ENCODE peak calls at places on chromosome 3, in eight cellular contexts. M is NCI-H2107; D is activated CD8-positive, alpha-beta T cell treated with anti-CD3 and anti-CD28 coated beads for 36 hours; H is B cell; N is Right ventricle myocardium superior; Q is GM13976; Y is fibroblast of lung; T is AG04450. X is an unnamed sample.
A peak's percentile ranks its signal among the peaks of the same experiment; 100 is the strongest.

GRCh38 chr3:184005981-184006507 is 11.6 kb downstream of the ABCC5 start:
- DNase-seq in Q (peak; percentile 34), T (no peak), D (peak; percentile 37), M (peak; percentile 99), Y (peak; percentile 64), N (peak; percentile 76), H (peak; percentile 53), X (no peak)

GRCh38 chr3:30750967-30751366 is 143.5 kb downstream of the GADL1 start:
- DNase-seq in T (no peak), H (no peak), Q (no peak), N (no peak), Y (no peak), D (no peak), M (no peak), X (no peak)

GRCh38 chr3:55556622-55557531 is 69.8 kb upstream of the WNT5A start:
- DNase-seq in Q (no peak), T (no peak), D (no peak), M (no peak), N (no peak), Y (peak; percentile 47), H (no peak), X (no peak)

GRCh38 chr3:151183253-151183652 is 19.8 kb downstream of the GPR171 start:
- DNase-seq in Q (no peak), H (no peak), N (no peak), M (no peak), T (no peak), D (no peak), Y (no peak), X (no peak)

GRCh38 chr3:99925584-99925983 is 107.9 kb downstream of the CMSS1 start:
- DNase-seq in D (no peak), M (no peak), T (peak; percentile 39), Q (no peak), N (peak; percentile 38), H (no peak), Y (peak; percentile 91), X (no peak)

GRCh38 chr3:149114458-149114857 is 15.0 kb upstream of the HPS3 start:
- DNase-seq in Y (peak; percentile 18), Q (no peak), H (no peak), N (no peak), T (no peak), M (no peak), D (no peak), X (no peak)

GRCh38 chr3:174430986-174431385 is 428.1 kb upstream of the NAALADL2 start:
- DNase-seq in T (no peak), N (no peak), M (no peak), Y (no peak), H (no peak), Q (no peak), D (no peak), X (no peak)

GRCh38 chr3:49636883-49637609 is 37.1 kb upstream of the APEH start:
- DNase-seq in D (peak; percentile 19), N (no peak), Q (no peak), Y (no peak), M (no peak), H (no peak), T (no peak), X (peak; percentile 34)

GRCh38 chr3:127484601-127485388 is 105.7 kb downstream of the TPRA1 start:
- DNase-seq in Q (no peak), M (no peak), D (peak; percentile 58), Y (peak; percentile 16), N (no peak), T (no peak), H (no peak), X (peak; percentile 22)

GRCh38 chr3:186208328-186208989 is 99.6 kb upstream of the ETV5 start:
- DNase-seq in T (no peak), Q (no peak), N (no peak), M (no peak), H (peak; percentile 9), Y (no peak), D (no peak), X (no peak)

GRCh38 chr3:172973799-172974198 is 167.2 kb downstream of the SPATA16 start:
- DNase-seq in N (no peak), D (no peak), Q (no peak), M (peak; percentile 58), H (no peak), T (no peak), Y (no peak), X (no peak)

GRCh38 chr3:111884411-111885018 is 25.4 kb downstream of the PHLDB2 start:
- DNase-seq in N (peak; percentile 66), H (no peak), D (no peak), T (no peak), M (no peak), Q (no peak), Y (no peak), X (no peak)

GRCh38 chr3:192275741-192276355 is 451.5 kb downstream of the FGF12 start:
- DNase-seq in Y (peak; percentile 58), N (no peak), Q (no peak), T (no peak), H (no peak), D (no peak), M (no peak), X (no peak)

GRCh38 chr3:149547954-149548728 is 73.6 kb downstream of the TM4SF4 start:
- DNase-seq in Q (no peak), M (no peak), T (peak; percentile 77), D (no peak), Y (peak; percentile 96), H (no peak), N (no peak), X (peak; percentile 69)

GRCh38 chr3:149375824-149376196 is 1.6 kb downstream of the TM4SF1 start:
- DNase-seq in T (no peak), N (no peak), Q (no peak), Y (no peak), M (no peak), H (no peak), D (no peak), X (no peak)

GRCh38 chr3:159619341-159619885 is 369.2 kb upstream of the IL12A start:
- DNase-seq in Q (no peak), Y (peak; percentile 54), M (no peak), N (no peak), H (no peak), D (no peak), T (no peak), X (no peak)

GRCh38 chr3:108569336-108569735 is 19.9 kb downstream of the CIP2A start:
- DNase-seq in M (no peak), N (no peak), T (no peak), H (no peak), D (no peak), Q (no peak), Y (no peak), X (no peak)

GRCh38 chr3:122942937-122943827 is 84.4 kb downstream of the SEMA5B start:
- DNase-seq in T (peak; percentile 11), M (peak; percentile 39), H (peak; percentile 49), Y (peak; percentile 39), Q (peak; percentile 83), N (peak; percentile 80), D (peak; percentile 50), X (peak; percentile 90)

X was measured in aorta.